ENCODE peak calls at places on chromosomes 11 and 22, in ten cellular contexts. H, C, T, K, J, U, Y, R, O and G are unnamed samples.

GRCh38 chr11:33996498-33997454 is 54.8 kb upstream of the CAPRIN1 start:
- DNase-seq in C (peak), U (peak), O (peak), R (peak), T (peak), Y (peak), J (peak), H (peak), K (peak), G (peak)

GRCh38 chr11:31131760-31132159 is 237.8 kb downstream of the DCDC1 start:
- DNase-seq in J (no peak), R (no peak), O (no peak), K (no peak), Y (no peak), H (no peak), C (no peak), T (no peak), U (no peak), G (no peak)

GRCh38 chr22:50612715-50613221 is 12.2 kb downstream of the MAPK8IP2 start:
- DNase-seq in C (peak), U (no peak), K (no peak), J (no peak), R (no peak), O (no peak), T (no peak), H (no peak), Y (no peak), G (peak)

GRCh38 chr11:330307-330693 is 9.6 kb upstream of the IFITM3 start:
- DNase-seq in T (no peak), U (no peak), H (no peak), J (no peak), R (no peak), K (no peak), O (no peak), Y (no peak), C (no peak), G (no peak)

GRCh38 chr11:107198490-107199007 is 180.3 kb upstream of the GUCY1A2 start:
- DNase-seq in R (no peak), O (no peak), H (no peak), J (no peak), T (no peak), Y (no peak), K (no peak), C (no peak), U (no peak), G (no peak)

GRCh38 chr11:124746621-124747243 is 5.3 kb downstream of the VSIG2 start:
- DNase-seq in O (peak), J (peak), Y (peak), T (peak), H (peak), R (no peak), U (peak), K (no peak), C (peak), G (peak)

GRCh38 chr11:2668876-2669275 is 30.9 kb downstream of the KCNQ1OT1 start:
- DNase-seq in K (no peak), Y (no peak), O (no peak), T (no peak), J (no peak), U (no peak), R (no peak), C (no peak), H (no peak), G (no peak)

GRCh38 chr11:11011617-11012016 is 153.8 kb upstream of the ZBED5 start:
- DNase-seq in T (no peak), K (no peak), U (no peak), Y (no peak), R (no peak), C (no peak), O (no peak), J (no peak), H (no peak), G (no peak)

GRCh38 chr22:49825436-49825835 is 2.2 kb downstream of the BRD1 start:
- DNase-seq in K (no peak), C (no peak), R (no peak), U (no peak), T (no peak), Y (peak), J (no peak), H (no peak), O (peak), G (no peak)

GRCh38 chr11:82754410-82754809 is 20.7 kb upstream of the FAM181B start:
- DNase-seq in H (no peak), J (no peak), C (no peak), U (no peak), K (no peak), T (no peak), R (no peak), O (no peak), Y (no peak), G (no peak)

GRCh38 chr11:85627332-85627997 is at the start of gene DLG2:
- DNase-seq in K (no peak), Y (peak), C (peak), U (no peak), J (peak), H (no peak), O (peak), T (no peak), R (no peak), G (no peak)

GRCh38 chr11:127063191-127063590 is 62.6 kb upstream of the KIRREL3 start:
- DNase-seq in C (no peak), T (no peak), R (no peak), K (no peak), U (no peak), H (no peak), J (no peak), Y (no peak), O (no peak), G (no peak)

GRCh38 chr11:10304495-10305261 is at the start of gene ADM:
- DNase-seq in C (peak), T (no peak), J (peak), Y (peak), U (no peak), R (peak), H (peak), K (no peak), O (peak), G (peak)

GRCh38 chr11:11491014-11491413 is 130.8 kb downstream of the GALNT18 start:
- DNase-seq in O (no peak), U (no peak), R (no peak), J (no peak), T (no peak), H (no peak), C (no peak), K (no peak), Y (no peak), G (no peak)

GRCh38 chr11:82698576-82699352 is 34.9 kb downstream of the FAM181B start:
- DNase-seq in C (no peak), U (no peak), T (no peak), K (no peak), O (no peak), J (no peak), Y (no peak), H (no peak), R (no peak), G (no peak)

GRCh38 chr11:130631119-130631518 is 182.7 kb downstream of the ADAMTS15 start:
- DNase-seq in O (peak), K (no peak), J (no peak), T (no peak), Y (peak), U (no peak), R (no peak), C (no peak), H (no peak), G (no peak)

GRCh38 chr22:20494978-20495860 is at the start of gene KLHL22:
- DNase-seq in J (peak), U (no peak), Y (peak), H (peak), T (peak), O (no peak), R (peak), K (peak), C (peak), G (peak)

GRCh38 chr11:94194712-94195111 is 66.1 kb downstream of the PANX1 start:
- DNase-seq in Y (no peak), J (no peak), C (no peak), O (no peak), K (no peak), T (no peak), R (no peak), H (no peak), U (no peak), G (no peak)

GRCh38 chr11:46039990-46040389 is 81.3 kb downstream of the PHF21A start:
- DNase-seq in H (no peak), R (no peak), C (no peak), J (no peak), U (no peak), O (peak), Y (no peak), T (no peak), K (no peak), G (no peak)

GRCh38 chr22:30351226-30351625 is 5.5 kb downstream of the SF3A1 start:
- DNase-seq in K (no peak), U (no peak), O (no peak), C (no peak), R (no peak), Y (no peak), H (no peak), J (no peak), T (no peak), G (no peak)

GRCh38 chr11:43504316-43504950 is 145.7 kb downstream of the TTC17 start:
- DNase-seq in Y (peak), T (no peak), K (no peak), R (no peak), J (peak), H (no peak), O (peak), C (peak), U (no peak), G (no peak)

GRCh38 chr11:11786771-11787170 is 55.0 kb upstream of the USP47 start:
- DNase-seq in U (no peak), O (peak), R (no peak), H (no peak), K (no peak), C (no peak), Y (peak), J (no peak), T (no peak), G (no peak)

GRCh38 chr11:75334402-75334891 is 17.0 kb downstream of the ARRB1 start:
- DNase-seq in U (no peak), R (no peak), K (no peak), O (no peak), H (no peak), Y (no peak), C (no peak), T (no peak), J (no peak), G (no peak)

GRCh38 chr22:42646569-42647525 is 2.3 kb downstream of the CYB5R3 start:
- DNase-seq in U (no peak), O (peak), Y (no peak), H (no peak), J (no peak), R (no peak), T (no peak), K (no peak), C (peak), G (peak)

GRCh38 chr11:20962581-20962980 is 293.2 kb downstream of the NELL1 start:
- DNase-seq in R (no peak), T (no peak), J (no peak), U (no peak), C (no peak), Y (no peak), O (no peak), H (no peak), K (no peak), G (no peak)

GRCh38 chr11:117600261-117600783 is 196.7 kb downstream of the DSCAML1 start:
- DNase-seq in R (peak), T (no peak), K (no peak), C (no peak), J (no peak), Y (no peak), U (no peak), H (no peak), O (no peak), G (no peak)

GRCh38 chr11:126100681-126101080 is 38.0 kb upstream of the CDON start:
- DNase-seq in T (no peak), O (no peak), K (no peak), U (no peak), R (no peak), H (no peak), Y (no peak), J (no peak), C (no peak), G (no peak)

GRCh38 chr11:125072210-125072960 is 9.3 kb downstream of the SLC37A2 start:
- DNase-seq in R (no peak), U (no peak), O (no peak), T (no peak), J (no peak), H (no peak), Y (no peak), K (no peak), C (peak), G (peak)

GRCh38 chr11:132318421-132319157 is 948.2 kb downstream of the NTM start:
- DNase-seq in T (no peak), R (no peak), C (no peak), H (no peak), J (no peak), K (no peak), O (peak), U (no peak), Y (peak), G (no peak)

GRCh38 chr11:1117970-1118369 is 39.8 kb upstream of the MUC5AC start:
- DNase-seq in R (no peak), H (no peak), U (no peak), O (no peak), K (no peak), C (no peak), J (no peak), T (no peak), Y (no peak), G (no peak)

GRCh38 chr11:85955531-85955930 is 100.3 kb downstream of the CCDC83 start:
- DNase-seq in H (no peak), J (no peak), K (no peak), Y (no peak), C (no peak), U (no peak), T (no peak), R (no peak), O (peak), G (no peak)

GRCh38 chr11:121431820-121432526 is 20.1 kb upstream of the SORL1 start:
- DNase-seq in R (no peak), U (no peak), T (no peak), C (no peak), H (no peak), O (no peak), Y (no peak), J (no peak), K (no peak), G (no peak)

GRCh38 chr11:63639195-63639832 is 25.1 kb upstream of the PLAAT3 start:
- DNase-seq in J (no peak), R (no peak), T (no peak), O (peak), U (no peak), K (no peak), H (no peak), Y (peak), C (no peak), G (no peak)

GRCh38 chr22:24063986-24064385 is 52.9 kb downstream of the CABIN1 start:
- DNase-seq in C (no peak), K (no peak), H (no peak), J (no peak), U (no peak), T (no peak), R (no peak), Y (no peak), O (no peak), G (no peak)

GRCh38 chr11:61067782-61068181 is 34.5 kb upstream of the CD5 start:
- DNase-seq in O (no peak), J (no peak), T (no peak), R (no peak), K (no peak), U (no peak), H (no peak), Y (no peak), C (no peak), G (no peak)